ENCODE peak calls at places on chromosomes 12 and 14, in eight cellular contexts. V, A, B, I, W, U, M and D are unnamed samples. For H3K36me3, the result is how much of the 10 kb centered on the place peaks cover.

GRCh38 chr14:69156224-69156623 is 3.3 kb upstream of the DCAF5 start:
- DNase-seq in B (no peak), V (no peak), W (no peak), U (no peak), M (no peak), I (no peak), A (no peak), D (no peak)

GRCh38 chr12:123741937-123742572 is 20.0 kb upstream of the DNAH10 start:
- DNase-seq in V (no peak), A (no peak), M (no peak), B (no peak), I (no peak), W (no peak), U (no peak), D (no peak)

GRCh38 chr12:120620624-120621023 is 19.8 kb upstream of the CABP1 start:
- DNase-seq in M (peak), B (no peak), I (peak), V (no peak), W (no peak), U (no peak), A (no peak), D (no peak)

GRCh38 chr12:121175383-121176119 is 34.4 kb upstream of the P2RX4 start:
- DNase-seq in M (no peak), B (no peak), V (no peak), A (no peak), U (no peak), W (no peak), I (no peak), D (peak)

GRCh38 chr12:114759635-114760034 is 75.7 kb upstream of the TBX3 start:
- DNase-seq in W (no peak), A (no peak), U (no peak), V (no peak), B (no peak), I (no peak), M (no peak), D (no peak)

GRCh38 chr14:100223332-100224171 is 15.4 kb upstream of the YY1 start:
- DNase-seq in B (no peak), M (no peak), U (no peak), A (no peak), I (no peak), V (no peak), W (no peak), D (peak)

GRCh38 chr14:92340938-92341337 is 18.0 kb downstream of the SLC24A4 start:
- DNase-seq in U (no peak), V (no peak), M (no peak), I (no peak), B (no peak), W (no peak), A (no peak), D (no peak)

GRCh38 chr14:103016071-103016470 is 41.3 kb downstream of the CDC42BPB start:
- DNase-seq in W (no peak), U (peak), B (no peak), A (no peak), M (peak), I (no peak), V (peak), D (no peak)

GRCh38 chr12:4745249-4745648 is 25.0 kb downstream of the GALNT8 start:
- DNase-seq in I (no peak), A (no peak), M (no peak), W (no peak), V (no peak), U (no peak), B (no peak), D (no peak)

GRCh38 chr12:29863665-29864064 is 79.9 kb upstream of the TMTC1 start:
- DNase-seq in V (no peak), U (no peak), W (no peak), B (no peak), M (no peak), I (no peak), A (no peak), D (no peak)

GRCh38 chr12:121731473-121731872 is 18.9 kb downstream of the TMEM120B start:
- DNase-seq in M (no peak), W (no peak), A (no peak), I (no peak), B (no peak), V (no peak), U (no peak), D (no peak)

GRCh38 chr14:95507701-95508103 is 8.7 kb downstream of the SYNE3 start:
- DNase-seq in B (peak), V (no peak), A (peak), W (no peak), U (no peak), M (peak), I (peak), D (peak)

GRCh38 chr14:68050177-68050576 is 230.6 kb downstream of the RAD51B start:
- DNase-seq in I (no peak), V (no peak), M (no peak), U (no peak), B (no peak), W (no peak), A (no peak), D (no peak)

GRCh38 chr12:50005150-50005549 is 20.1 kb downstream of the RACGAP1 start:
- DNase-seq in B (no peak), M (no peak), I (no peak), U (no peak), V (no peak), A (no peak), W (no peak), D (no peak)
- H3K36me3 ChIP-seq in B (under half), M (under half), I (under half), U (under half), V (under half), A (under half), W (under half), D (under half)

GRCh38 chr14:36518586-36519430 is 1.2 kb downstream of the NKX2-1 start:
- DNase-seq in U (no peak), B (no peak), A (no peak), W (no peak), V (no peak), I (no peak), M (no peak), D (no peak)
- H3K4me3 ChIP-seq in U (peak), B (no peak), A (no peak), W (no peak), V (no peak), I (no peak), M (peak), D (no peak)

GRCh38 chr14:74956000-74956279 is 543 bp upstream of the PGF start:
- DNase-seq in B (no peak), V (no peak), A (no peak), I (no peak), U (no peak), M (no peak), W (no peak), D (no peak)

GRCh38 chr14:74954947-74955228 is 509 bp downstream of the PGF start:
- DNase-seq in I (no peak), B (no peak), A (no peak), U (no peak), V (no peak), M (no peak), W (no peak), D (peak)

GRCh38 chr14:74954232-74954946 is 1.0 kb downstream of the PGF start:
- DNase-seq in B (no peak), M (peak), V (peak), W (no peak), U (peak), A (no peak), I (no peak), D (peak)

GRCh38 chr14:74956280-74957072 is 1.1 kb upstream of the PGF start:
- DNase-seq in A (no peak), B (no peak), M (no peak), W (no peak), I (no peak), V (no peak), U (peak), D (no peak)

DNA sequence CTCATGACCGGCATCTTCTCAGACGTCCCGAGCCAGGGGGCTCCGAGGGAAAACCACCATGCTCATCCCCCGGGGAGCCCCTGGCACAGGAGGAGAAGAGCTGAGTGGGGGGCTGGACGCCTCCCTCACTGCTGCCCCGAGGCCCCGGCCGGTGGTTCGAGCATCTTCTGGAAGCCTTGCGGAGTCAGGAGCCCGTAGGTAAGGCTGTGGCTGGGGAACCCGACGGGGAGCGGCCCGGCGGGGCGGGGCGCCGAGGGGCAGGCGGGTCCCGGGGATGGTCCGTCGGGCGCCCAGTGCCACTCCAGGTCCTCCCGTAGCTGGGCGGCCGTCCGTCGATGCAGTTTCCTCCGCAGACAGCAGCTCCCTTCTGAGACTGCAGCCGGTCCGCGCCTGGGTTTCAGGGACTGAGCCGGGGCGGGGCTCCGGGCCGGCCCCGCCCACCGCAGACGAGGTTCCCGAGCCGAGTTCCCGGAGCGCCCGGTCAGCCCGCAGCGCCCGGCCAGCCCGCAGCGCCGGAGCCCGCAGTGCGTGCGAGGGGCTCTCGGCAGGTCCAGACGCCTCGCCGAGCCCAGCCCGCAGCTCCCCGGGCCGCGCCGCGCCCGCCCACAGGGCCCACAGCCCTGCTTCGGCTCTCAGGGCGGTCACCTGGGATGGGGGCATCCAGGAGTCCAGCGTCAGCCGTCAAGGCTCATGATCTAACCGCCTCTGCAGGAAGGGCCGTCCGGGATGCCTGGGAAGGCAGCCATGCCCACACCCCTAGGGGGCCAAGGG is at the start of gene PGF:
- DNase-seq in V (peak), B (peak), A (peak), M (peak), I (peak), U (peak), W (no peak), D (peak)
- TF ChIP-seq CTCF in V (no peak), B (no peak), A (no peak), M (no peak), I (no peak), U (no peak), W (no peak), D (no peak)

DNA sequence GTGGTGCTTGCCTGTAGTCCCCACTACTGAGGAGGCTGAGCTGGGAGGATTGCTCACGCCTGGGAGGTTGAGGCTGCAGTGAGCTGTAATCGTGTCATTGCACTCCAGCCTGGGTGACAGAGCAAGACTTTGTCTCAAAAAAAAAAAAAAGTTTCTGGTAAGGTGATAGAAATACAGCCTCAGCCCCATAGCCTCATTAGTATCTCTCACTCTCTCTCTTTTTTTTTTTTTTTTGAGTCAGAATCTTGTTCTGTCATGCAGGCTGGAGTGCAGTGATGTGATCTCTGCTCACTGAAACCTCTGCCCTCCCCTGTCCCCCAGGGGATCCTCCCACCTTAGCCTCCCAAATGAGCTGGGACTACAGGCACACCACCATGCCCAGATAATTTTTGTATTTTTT is 19.2 kb downstream of the MTHFD1 start:
- DNase-seq in M (no peak), W (no peak), B (no peak), I (peak), U (no peak), V (no peak), A (no peak), D (no peak)
- H3K36me3 ChIP-seq in M (under half), W (under half), B (under half), I (under half), U (under half), V (under half), A (under half), D (under half)

GRCh38 chr14:29927596-29928341 is at the start of gene PRKD1:
- DNase-seq in V (peak), M (peak), U (peak), I (peak), W (no peak), A (peak), B (peak), D (peak)
- H3K4me3 ChIP-seq in V (peak), M (peak), U (peak), I (peak), W (peak), A (peak), B (peak), D (peak)

GRCh38 chr12:49069507-49070346 is at the start of gene RHEBL1:
- DNase-seq in A (peak), V (peak), M (peak), W (peak), I (peak), U (peak), B (peak), D (peak)
- TF ChIP-seq CTCF in A (no peak), V (no peak), M (no peak), W (peak), I (peak), U (no peak), B (no peak), D (peak)

GRCh38 chr12:112124918-112125249 is 476 bp upstream of the TRAFD1 start:
- DNase-seq in U (no peak), W (no peak), V (no peak), M (no peak), I (no peak), A (no peak), B (no peak), D (peak)
- H3K36me3 ChIP-seq in U (under half), W (under half), V (under half), M (under half), I (under half), A (under half), B (under half), D (under half)